ENCODE peak calls at places on chromosomes 12 and 14, in four cellular contexts. Z, R, I and W are unnamed samples.

GRCh38 chr14:67514650-67515385 is 18.3 kb upstream of the PLEKHH1 start:
- DNase-seq in R (no peak), I (peak; percentile 38), Z (peak; percentile 41), W (peak; percentile 53)

GRCh38 chr14:98498019-98498885 is 773.7 kb downstream of the BCL11B start:
- DNase-seq in I (no peak), R (no peak), Z (no peak), W (no peak)

GRCh38 chr12:82687020-82687951 is 580 bp downstream of the TMTC2 start:
- DNase-seq in I (peak; percentile 53), R (no peak), Z (peak; percentile 85), W (peak; percentile 21)

GRCh38 chr12:85874064-85874463 is at the start of gene NTS:
- DNase-seq in Z (no peak), I (no peak), R (no peak), W (no peak)

GRCh38 chr14:94761348-94761998 is 8.4 kb downstream of the GSC start:
- DNase-seq in Z (no peak), R (no peak), I (no peak), W (no peak)

GRCh38 chr14:29028973-29029582 is 262.5 kb downstream of the FOXG1 start:
- DNase-seq in R (no peak), Z (no peak), I (no peak), W (no peak)

GRCh38 chr12:124906606-124907261 is 7.7 kb downstream of the UBC start:
- DNase-seq in R (peak; percentile 93), Z (peak; percentile 96), I (peak; percentile 93), W (peak; percentile 44)

GRCh38 chr14:22819191-22819988 is 4.2 kb upstream of the SLC7A7 start:
- DNase-seq in Z (peak; percentile 72), R (no peak), I (no peak), W (no peak)

GRCh38 chr14:75653563-75653962 is 7.1 kb downstream of the ERG28 start:
- DNase-seq in Z (no peak), I (no peak), R (no peak), W (no peak)

GRCh38 chr14:68762944-68763831 is 29.7 kb downstream of the ZFP36L1 start:
- DNase-seq in R (peak; percentile 78), Z (no peak), I (no peak), W (no peak)
- TF ChIP-seq CTCF in R (no peak), Z (no peak), I (no peak), W (no peak)

GRCh38 chr12:106127289-106128126 is 11.2 kb downstream of the NUAK1 start:
- DNase-seq in Z (no peak), R (no peak), I (no peak), W (no peak)
- TF ChIP-seq CTCF in Z (no peak), R (no peak), I (no peak), W (no peak)

GRCh38 chr14:90396342-90397339 is at the start of gene CALM1:
- DNase-seq in R (peak; percentile 92), I (peak; percentile 98), Z (peak; percentile 99), W (peak; percentile 98)
- TF ChIP-seq CTCF in R (no peak), I (no peak), Z (no peak), W (no peak)

GRCh38 chr12:89504560-89505346 is 19.8 kb downstream of the GALNT4 start:
- DNase-seq in I (no peak), R (no peak), Z (no peak), W (no peak)
- TF ChIP-seq CTCF in I (no peak), R (no peak), Z (no peak), W (no peak)

DNA sequence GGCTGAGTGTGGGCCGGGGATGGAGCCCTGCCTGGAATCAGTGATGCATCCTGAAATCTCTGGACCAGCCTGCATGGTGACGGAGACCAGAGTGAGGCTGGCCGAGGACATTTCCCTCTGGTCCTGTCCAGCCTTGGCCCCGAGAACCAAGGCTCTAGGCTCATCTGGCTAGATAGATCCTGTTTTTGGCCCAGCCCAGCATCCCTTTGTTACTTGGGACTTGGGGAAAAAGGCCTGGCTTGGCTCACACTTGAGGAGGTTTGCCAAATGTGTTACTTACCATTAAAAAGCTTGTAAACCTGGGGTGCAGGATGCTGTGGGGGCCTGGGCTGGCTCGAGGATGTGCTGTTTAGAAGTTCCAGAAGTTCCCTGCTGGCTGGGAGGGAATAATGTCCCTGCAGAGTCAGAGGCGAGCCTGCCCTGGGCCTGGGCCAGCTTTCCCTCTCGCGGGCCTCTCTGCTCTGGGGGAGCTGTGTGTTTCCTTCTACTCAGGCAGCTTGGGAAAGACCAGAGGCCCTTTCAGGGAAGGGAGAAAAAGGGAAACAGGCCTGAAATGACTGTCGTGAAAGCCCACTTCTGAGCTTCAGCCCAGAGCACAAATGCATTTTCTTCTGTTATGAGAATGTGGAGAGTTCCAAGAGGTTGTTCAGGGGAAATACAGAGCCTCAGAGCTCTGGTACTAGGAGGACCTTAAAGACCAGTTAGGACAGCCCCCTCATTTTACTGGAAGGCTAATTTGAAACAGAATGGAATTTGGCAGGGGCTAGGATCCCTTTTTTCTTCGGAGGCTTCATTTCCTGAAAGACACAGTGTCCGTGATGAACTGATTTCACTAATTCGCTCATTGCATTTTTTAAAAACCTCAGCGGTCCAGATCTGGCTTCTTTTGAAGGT is 47.2 kb upstream of the CTDSP2 start:
- DNase-seq in I (no peak), Z (peak; percentile 21), R (peak; percentile 95), W (no peak)
- TF ChIP-seq CTCF in I (no peak), Z (no peak), R (no peak), W (no peak)

GRCh38 chr12:27901959-27902358 is 70.6 kb downstream of the PTHLH start:
- DNase-seq in I (no peak), R (no peak), Z (no peak), W (no peak)
- TF ChIP-seq CTCF in I (no peak), R (no peak), Z (no peak), W (no peak)

GRCh38 chr14:100032749-100033148 is 32.5 kb upstream of the EVL start:
- DNase-seq in I (no peak), R (no peak), Z (no peak), W (no peak)

GRCh38 chr14:100028990-100029677 is 36.1 kb upstream of the EVL start:
- DNase-seq in I (no peak), Z (no peak), R (no peak), W (no peak)

GRCh38 chr14:100030441-100031153 is 34.6 kb upstream of the EVL start:
- DNase-seq in I (no peak), Z (no peak), R (no peak), W (no peak)

GRCh38 chr14:100033347-100034052 is 31.7 kb upstream of the EVL start:
- DNase-seq in I (no peak), R (no peak), Z (no peak), W (no peak)

DNA sequence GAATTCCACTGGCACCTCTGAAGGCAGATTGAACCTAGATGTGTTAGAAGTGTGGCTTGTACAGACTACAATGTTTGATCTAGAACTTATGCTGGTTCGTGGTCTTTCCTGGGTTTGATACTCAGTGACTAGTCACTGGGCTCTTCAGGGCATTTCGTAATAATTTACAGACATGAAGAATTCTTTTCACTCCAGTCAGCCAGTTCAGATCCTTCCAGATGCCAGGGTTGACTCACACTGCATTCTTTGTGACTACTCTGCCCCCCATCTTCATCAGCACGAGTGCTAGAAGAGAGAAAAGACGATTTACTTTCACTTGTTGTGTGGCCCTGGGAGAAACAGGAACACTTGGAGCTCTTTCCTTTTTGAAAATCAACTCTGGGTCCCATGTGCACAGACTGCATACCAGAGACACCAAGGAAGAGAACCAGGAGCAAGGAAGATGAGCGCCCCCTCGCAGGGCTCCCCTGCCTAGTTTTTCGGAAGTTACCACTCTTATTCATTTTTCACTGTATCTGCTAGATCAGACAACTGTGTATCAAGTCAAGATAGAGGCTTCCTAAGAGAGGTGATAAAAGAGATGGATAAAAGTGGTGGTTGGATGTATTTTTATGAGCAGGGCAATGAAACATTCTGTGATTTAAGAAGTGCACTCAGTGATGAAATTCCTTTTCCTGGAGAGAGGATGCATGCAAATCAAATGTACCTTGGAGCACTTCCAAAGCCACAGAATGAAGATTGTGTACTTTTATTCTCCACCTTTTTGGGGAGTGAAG is 33.5 kb upstream of the EVL start:
- DNase-seq in R (peak; percentile 82), Z (no peak), I (no peak), W (no peak)
- TF ChIP-seq CTCF in R (no peak), Z (no peak), I (no peak), W (no peak)